ENCODE peak calls at places on chromosome 17, in eight cellular contexts. X, H, C, Y, O, W, Z and R are unnamed samples.

GRCh38 chr17:31248986-31249385 is 48.1 kb downstream of the OMG start:
- DNase-seq in Z (no peak), H (no peak), O (no peak), C (no peak), Y (no peak), X (no peak), W (no peak), R (no peak)

GRCh38 chr17:43316522-43317142 is 82.2 kb upstream of the ARL4D start:
- DNase-seq in C (no peak), H (no peak), W (peak; percentile 71), O (no peak), X (no peak), Y (no peak), Z (peak; percentile 30), R (no peak)

GRCh38 chr17:20116683-20117309 is 107.6 kb downstream of the SPECC1 start:
- DNase-seq in C (peak; percentile 9), X (peak; percentile 42), O (no peak), Z (peak; percentile 60), Y (peak; percentile 33), H (peak; percentile 37), W (peak; percentile 77), R (peak; percentile 28)

GRCh38 chr17:45073414-45074070 is 12.4 kb downstream of the NMT1 start:
- DNase-seq in Y (peak; percentile 25), O (no peak), W (no peak), Z (no peak), X (no peak), C (no peak), H (no peak), R (no peak)

GRCh38 chr17:31269597-31269996 is 27.4 kb downstream of the OMG start:
- DNase-seq in Z (no peak), W (no peak), Y (no peak), X (no peak), H (no peak), C (no peak), O (no peak), R (no peak)

GRCh38 chr17:55163408-55163807 is 101.4 kb upstream of the HLF start:
- DNase-seq in H (no peak), Y (no peak), O (no peak), C (no peak), W (no peak), Z (no peak), X (no peak), R (no peak)

GRCh38 chr17:74512624-74513084 is 18.6 kb downstream of the CD300LB start:
- DNase-seq in C (no peak), O (no peak), X (no peak), Z (no peak), Y (no peak), W (no peak), H (no peak), R (no peak)

GRCh38 chr17:31433811-31434210 is 42.3 kb downstream of the RAB11FIP4 start:
- DNase-seq in X (no peak), Y (no peak), O (no peak), W (peak; percentile 58), Z (no peak), C (no peak), H (no peak), R (no peak)

GRCh38 chr17:916315-916714 is 63.3 kb downstream of the NXN start:
- DNase-seq in Z (no peak), H (no peak), O (no peak), Y (no peak), W (no peak), X (no peak), C (no peak), R (no peak)

GRCh38 chr17:78735832-78736525 is 46.1 kb downstream of the CYTH1 start:
- DNase-seq in W (no peak), H (no peak), Y (peak; percentile 64), Z (no peak), O (no peak), X (no peak), C (no peak), R (no peak)

GRCh38 chr17:16886655-16887322 is 85.1 kb downstream of the TNFRSF13B start:
- DNase-seq in Z (no peak), O (no peak), C (no peak), W (no peak), X (no peak), H (no peak), Y (no peak), R (no peak)

GRCh38 chr17:18151290-18151689 is 32.3 kb upstream of the ALKBH5 start:
- DNase-seq in C (no peak), W (no peak), Y (no peak), Z (no peak), X (no peak), O (no peak), H (no peak), R (no peak)

GRCh38 chr17:17710728-17711541 is 29.7 kb downstream of the RAI1 start:
- DNase-seq in O (peak; percentile 90), Z (peak; percentile 78), W (no peak), X (no peak), H (no peak), Y (peak; percentile 84), C (no peak), R (no peak)

GRCh38 chr17:70278846-70279465 is 109.6 kb downstream of the KCNJ2 start:
- DNase-seq in H (no peak), Z (no peak), W (no peak), O (no peak), X (no peak), Y (no peak), C (no peak), R (no peak)

GRCh38 chr17:67238976-67239375 is 6.0 kb downstream of the HELZ start:
- DNase-seq in O (no peak), H (no peak), Z (no peak), W (no peak), Y (no peak), X (no peak), C (no peak), R (no peak)

GRCh38 chr17:37614823-37615222 is 5.6 kb upstream of the SYNRG start:
- DNase-seq in C (no peak), H (no peak), O (no peak), X (no peak), W (no peak), Y (no peak), Z (no peak), R (no peak)

GRCh38 chr17:19371259-19372003 is 6.9 kb upstream of the MAPK7 start:
- DNase-seq in Y (no peak), Z (no peak), H (no peak), C (no peak), X (no peak), O (peak; percentile 41), W (peak; percentile 59), R (no peak)

GRCh38 chr17:41140360-41141132 is at the start of gene KRTAP4-6:
- DNase-seq in O (no peak), X (no peak), H (no peak), Y (no peak), Z (no peak), C (no peak), W (no peak), R (no peak)

GRCh38 chr17:49987290-49987585 is 7.8 kb downstream of the DLX3 start:
- DNase-seq in C (no peak), H (no peak), O (peak; percentile 28), Y (no peak), W (peak; percentile 21), Z (no peak), X (no peak), R (no peak)

GRCh38 chr17:43782903-43783462 is 2.7 kb downstream of the CFAP97D1 start:
- DNase-seq in H (no peak), X (no peak), Z (no peak), C (no peak), Y (no peak), W (no peak), O (no peak), R (no peak)

GRCh38 chr17:7220593-7221280 is 999 bp downstream of the ACADVL start:
- DNase-seq in Z (peak; percentile 69), H (peak; percentile 43), X (peak; percentile 51), O (peak; percentile 78), C (peak; percentile 26), Y (peak; percentile 77), W (peak; percentile 86), R (no peak)

GRCh38 chr17:50192873-50193274 is 8.6 kb downstream of the COL1A1 start:
- DNase-seq in W (no peak), X (no peak), Y (no peak), C (no peak), H (no peak), Z (no peak), O (no peak), R (no peak)

GRCh38 chr17:61349350-61349749 is 50.3 kb upstream of the TBX2 start:
- DNase-seq in O (no peak), Z (no peak), W (no peak), C (no peak), H (no peak), X (no peak), Y (no peak), R (no peak)

GRCh38 chr17:73773702-73774101 is 129.5 kb upstream of the SDK2 start:
- DNase-seq in X (no peak), W (no peak), Y (no peak), C (no peak), H (no peak), O (no peak), Z (no peak), R (no peak)

GRCh38 chr17:45019177-45019711 is 32.2 kb downstream of the DCAKD start:
- DNase-seq in Z (no peak), Y (peak; percentile 51), C (peak; percentile 12), X (peak; percentile 13), W (peak; percentile 76), O (peak; percentile 83), H (no peak), R (no peak)

GRCh38 chr17:3896108-3897099 is 3.6 kb upstream of the CAMKK1 start:
- DNase-seq in H (no peak), X (no peak), C (no peak), W (no peak), O (peak; percentile 61), Z (no peak), Y (no peak), R (no peak)

GRCh38 chr17:17738901-17739300 is 57.6 kb downstream of the RAI1 start:
- DNase-seq in C (no peak), Z (no peak), W (no peak), Y (peak; percentile 27), O (no peak), H (no peak), X (no peak), R (no peak)

GRCh38 chr17:76421054-76421427 is 31.9 kb downstream of the UBE2O start:
- DNase-seq in W (no peak), C (no peak), Z (no peak), X (no peak), H (no peak), Y (no peak), O (peak; percentile 72), R (no peak)

GRCh38 chr17:64496348-64496785 is 487 bp downstream of the POLG2 start:
- DNase-seq in Z (no peak), X (no peak), H (no peak), O (no peak), W (no peak), C (no peak), Y (no peak), R (no peak)